ENCODE peak calls at places on chromosome 9, in seven cellular contexts. B is ovary, Z is IMR-90, U is uterus, N is adrenal gland, E is Peyer's patch, J is suprapubic skin. C is an unnamed sample.

GRCh38 chr9:133821606-133822438 is 83.7 kb upstream of the SARDH start:
- DNase-seq in B (no peak), Z (peak), U (no peak), N (no peak), E (peak), J (no peak), C (no peak)

GRCh38 chr9:77978086-77978781 is 53.4 kb downstream of the GNAQ start:
- DNase-seq in B (no peak), Z (no peak), U (no peak), N (no peak), E (no peak), J (no peak), C (no peak)

GRCh38 chr9:72478993-72479392 is 42.4 kb upstream of the TMC1 start:
- DNase-seq in B (no peak), Z (peak), U (no peak), N (no peak), E (no peak), J (no peak), C (no peak)

GRCh38 chr9:131153585-131153984 is 28.2 kb downstream of the NUP214 start:
- DNase-seq in B (no peak), Z (no peak), U (no peak), N (no peak), E (no peak), J (no peak), C (no peak)

GRCh38 chr9:79013715-79014610 is 557.8 kb upstream of the TLE4 start:
- DNase-seq in B (no peak), Z (peak), U (no peak), N (no peak), E (no peak), J (no peak), C (no peak)

GRCh38 chr9:126637002-126637849 is 23.5 kb downstream of the LMX1B start:
- DNase-seq in B (no peak), Z (no peak), U (no peak), N (no peak), E (no peak), J (no peak), C (no peak)

GRCh38 chr9:114392749-114393112 is 4.9 kb upstream of the AKNA start:
- DNase-seq in B (peak), Z (no peak), U (peak), N (no peak), E (no peak), J (no peak), C (peak)

GRCh38 chr9:37968228-37968672 is 64.3 kb upstream of the SLC25A51 start:
- DNase-seq in B (no peak), Z (peak), U (no peak), N (peak), E (peak), J (no peak), C (peak)

GRCh38 chr9:85703398-85703797 is 38.4 kb downstream of the AGTPBP1 start:
- DNase-seq in B (no peak), Z (no peak), U (no peak), N (no peak), E (no peak), J (no peak), C (no peak)

GRCh38 chr9:626591-626990 is 214.9 kb upstream of the DMRT1 start:
- DNase-seq in B (no peak), Z (no peak), U (peak), N (no peak), E (no peak), J (no peak), C (no peak)

GRCh38 chr9:31236344-31236743 is 1148.1 kb upstream of the ACO1 start:
- DNase-seq in B (no peak), Z (no peak), U (no peak), N (no peak), E (no peak), J (no peak), C (no peak)

GRCh38 chr9:15421532-15421931 is 1.1 kb upstream of the SNAPC3 start:
- DNase-seq in B (no peak), Z (no peak), U (no peak), N (no peak), E (no peak), J (no peak), C (no peak)

GRCh38 chr9:79663878-79664277 is 92.1 kb downstream of the TLE4 start:
- DNase-seq in B (no peak), Z (no peak), U (no peak), N (no peak), E (no peak), J (no peak), C (no peak)

DNA sequence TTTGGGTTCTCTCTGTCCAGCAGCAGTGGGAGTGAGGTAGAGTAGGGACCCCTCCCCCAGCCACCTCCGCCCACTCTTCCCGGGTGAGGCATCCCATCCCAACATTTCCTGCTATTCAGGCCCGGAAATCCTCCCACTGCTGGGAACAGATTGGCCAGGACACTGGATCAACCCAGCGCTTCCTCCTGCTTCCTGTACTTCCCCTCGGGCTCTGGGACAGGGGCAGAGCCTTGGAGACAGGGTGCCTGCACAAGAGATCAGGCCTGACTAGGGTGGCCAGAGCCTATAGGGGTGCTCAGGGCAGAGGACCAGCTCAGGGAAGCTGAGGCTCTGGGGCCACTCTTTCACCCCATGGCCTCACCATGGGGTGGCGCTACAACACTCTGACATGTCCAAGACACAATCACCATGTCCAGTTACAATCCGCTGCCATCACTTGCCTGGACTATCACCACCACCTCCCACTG is 14.5 kb downstream of the SH2D3C start:
- DNase-seq in B (no peak), Z (no peak), U (peak), N (peak), E (peak), J (no peak), C (peak)
- TF ChIP-seq POLR2A in B (no peak), Z (no peak), U (no peak), N (no peak), E (no peak), J (no peak), C (no peak)

GRCh38 chr9:124868511-124869465 is 6.9 kb downstream of the ARPC5L start:
- DNase-seq in B (peak), Z (peak), U (peak), N (peak), E (peak), J (peak), C (peak)
- TF ChIP-seq POLR2A in B (peak), Z (peak), U (peak), N (peak), E (peak), J (peak), C (peak)

GRCh38 chr9:111599092-111599947 is at the start of gene PTGR1:
- DNase-seq in B (peak), Z (peak), U (peak), N (peak), E (peak), J (peak), C (peak)
- TF ChIP-seq POLR2A in B (no peak), Z (peak), U (peak), N (peak), E (peak), J (no peak), C (no peak)

DNA sequence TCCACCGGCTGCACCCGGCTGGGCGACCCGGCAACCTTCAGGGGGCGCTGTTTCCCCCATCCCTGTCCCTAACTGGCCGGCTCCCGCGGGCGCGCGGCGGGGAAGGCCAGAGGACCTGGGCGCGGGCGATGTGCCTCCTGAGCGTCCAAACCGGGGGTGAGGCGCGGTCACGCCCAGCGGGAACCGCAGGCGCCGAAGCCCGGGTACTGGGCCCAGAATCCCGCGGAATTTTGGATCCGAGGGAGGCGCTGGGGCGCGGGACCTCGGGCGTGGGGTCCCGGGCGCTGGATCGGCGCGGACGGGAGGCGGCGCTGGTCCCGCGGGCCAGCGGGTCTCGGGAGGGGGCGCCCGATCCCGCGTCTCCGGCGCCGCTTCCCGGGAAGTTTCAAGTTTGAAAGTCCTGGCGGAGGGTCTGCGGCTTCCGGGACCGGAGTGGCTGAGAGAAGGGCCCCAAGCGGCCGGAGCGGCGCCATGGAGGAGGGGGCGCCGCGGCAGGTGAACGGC is at the start of gene PKN3:
- DNase-seq in B (peak), Z (peak), U (peak), N (peak), E (peak), J (no peak), C (peak)
- TF ChIP-seq POLR2A in B (peak), Z (no peak), U (peak), N (no peak), E (peak), J (peak), C (peak)

DNA sequence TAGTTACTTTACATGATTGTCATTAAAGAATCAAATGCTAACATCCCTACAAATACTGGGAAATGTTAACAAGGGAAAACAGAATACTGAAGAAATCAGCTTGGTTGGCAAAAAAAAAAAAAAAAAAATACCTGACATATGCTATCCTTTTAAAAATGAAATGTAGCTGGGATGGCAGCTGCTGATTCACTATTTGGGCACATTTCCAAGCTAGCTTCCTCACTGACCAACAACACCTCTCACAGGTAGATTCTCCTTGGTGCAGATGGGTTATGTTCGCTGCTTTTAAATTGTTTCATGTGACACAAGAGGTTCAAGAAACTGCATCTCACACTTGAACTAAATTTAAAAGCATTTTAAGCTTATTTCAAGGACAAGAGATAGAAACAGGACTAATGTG is 6.1 kb upstream of the PRUNE2 start:
- DNase-seq in B (no peak), Z (no peak), U (no peak), N (no peak), E (no peak), J (no peak), C (no peak)
- TF ChIP-seq POLR2A in B (no peak), Z (no peak), U (no peak), N (no peak), E (no peak), J (no peak), C (no peak)

C was measured in erythroblast.